ENCODE peak calls at places on chromosomes 4 and X, in four cellular contexts. X is lower lobe of right lung; Z is GM12878; N is activated naive CD8-positive, alpha-beta T cell treated with anti-CD3 and anti-CD28 coated beads, Interleukin-2, amount 50 U/mL, for 24 hours. G is an unnamed sample.

GRCh38 chr4:147975325-147975724 is 243.4 kb downstream of the ARHGAP10 start:
- ATAC-seq in X (no peak), Z (no peak), N (no peak), G (no peak)

GRCh38 chr4:109499513-109499912 is 60.5 kb upstream of the MCUB start:
- ATAC-seq in N (no peak), X (no peak), Z (no peak), G (peak; percentile 38)

GRCh38 chr4:142124874-142125273 is 488.5 kb downstream of the IL15 start:
- ATAC-seq in X (no peak), Z (peak; percentile 66), N (no peak), G (no peak)

GRCh38 chr4:105279314-105279713 is 132.6 kb downstream of the TET2 start:
- ATAC-seq in X (no peak), N (peak; percentile 31), Z (no peak), G (peak; percentile 21)

GRCh38 chrX:151359931-151360871 is 36.8 kb upstream of the VMA21 start:
- ATAC-seq in N (peak; percentile 59), X (peak; percentile 80), Z (peak; percentile 97), G (peak; percentile 38)

GRCh38 chrX:85590638-85591037 is 211.2 kb upstream of the POF1B start:
- ATAC-seq in X (no peak), Z (no peak), N (no peak), G (no peak)

GRCh38 chrX:46551494-46552128 is 6.4 kb upstream of the ZNF674 start:
- ATAC-seq in X (no peak), Z (no peak), N (no peak), G (no peak)

GRCh38 chrX:3631196-3631595 is 82.3 kb downstream of the PRKX start:
- ATAC-seq in Z (no peak), N (no peak), X (no peak), G (no peak)

GRCh38 chrX:57929373-57929772 is 19.1 kb upstream of the ZXDA start:
- ATAC-seq in X (no peak), Z (peak; percentile 68), N (no peak), G (no peak)

GRCh38 chr4:79652232-79652631 is 244.2 kb upstream of the GK2 start:
- ATAC-seq in Z (no peak), N (no peak), X (peak; percentile 93), G (no peak)

GRCh38 chr4:176920694-176921093 is 128.0 kb upstream of the VEGFC start:
- ATAC-seq in X (no peak), Z (no peak), N (no peak), G (no peak)

GRCh38 chr4:81040175-81040659 is 9.7 kb downstream of the BMP3 start:
- ATAC-seq in X (peak; percentile 76), Z (peak; percentile 82), N (no peak), G (no peak)

GRCh38 chr4:76194325-76194724 is 19.3 kb downstream of the SCARB2 start:
- ATAC-seq in N (no peak), Z (no peak), X (peak; percentile 89), G (no peak)

GRCh38 chrX:71053217-71053621 is 14.9 kb downstream of the SNX12 start:
- ATAC-seq in X (no peak), N (no peak), Z (peak; percentile 100), G (no peak)

GRCh38 chr4:76209876-76210275 is 3.7 kb downstream of the SCARB2 start:
- ATAC-seq in X (no peak), Z (no peak), N (no peak), G (no peak)

GRCh38 chr4:112747035-112747434 is 110.1 kb downstream of the LARP7 start:
- ATAC-seq in X (no peak), N (no peak), Z (no peak), G (no peak)

GRCh38 chr4:55730143-55730931 is 89.3 kb upstream of the EXOC1L start:
- ATAC-seq in N (no peak), X (no peak), Z (no peak), G (no peak)

GRCh38 chr4:102541708-102542107 is 40.5 kb downstream of the NFKB1 start:
- ATAC-seq in Z (peak; percentile 3), X (peak; percentile 39), N (peak; percentile 53), G (no peak)

GRCh38 chr4:184136525-184136924 is 81.1 kb downstream of the ENPP6 start:
- ATAC-seq in X (no peak), Z (no peak), N (no peak), G (no peak)

GRCh38 chr4:13436962-13437361 is 47.2 kb downstream of the RAB28 start:
- ATAC-seq in N (no peak), X (no peak), Z (no peak), G (no peak)

GRCh38 chr4:137124278-137124932 is 407.9 kb downstream of the PCDH18 start:
- ATAC-seq in Z (peak; percentile 96), N (no peak), X (peak; percentile 89), G (no peak)

GRCh38 chr4:177487977-177488376 is 45.7 kb upstream of the AGA start:
- ATAC-seq in N (peak; percentile 28), Z (peak; percentile 56), X (no peak), G (peak; percentile 53)

GRCh38 chrX:12580548-12580947 is 210.7 kb upstream of the PRPS2 start:
- ATAC-seq in X (no peak), Z (peak; percentile 28), N (no peak), G (no peak)

GRCh38 chrX:148501121-148502066 is 977 bp downstream of the AFF2 start:
- ATAC-seq in X (peak; percentile 55), N (peak; percentile 47), Z (no peak), G (peak; percentile 33)

GRCh38 chrX:103488794-103489193 is 30.5 kb downstream of the RAB40A start:
- ATAC-seq in X (no peak), N (no peak), Z (no peak), G (no peak)